ENCODE peak calls at places on chromosomes 1 and 21, in eight cellular contexts. One of them, this sample, is unnamed.

GRCh38 chr1:174157157-174157806 is 2.0 kb upstream of the RABGAP1L start:
- DNase-seq in effector memory CD4-positive, alpha-beta T cell: no peak
- DNase-seq in breast epithelium: no peak
- DNase-seq in SK-N-SH: no peak
- DNase-seq in Peyer's patch: no peak
- DNase-seq in HCT116: no peak
- DNase-seq in tibial artery: no peak
- DNase-seq in tibial nerve: no peak
- DNase-seq in this sample: no peak

GRCh38 chr1:97204468-97204867 is 482.9 kb downstream of the PTBP2 start:
- DNase-seq in effector memory CD4-positive, alpha-beta T cell: no peak
- DNase-seq in breast epithelium: no peak
- DNase-seq in SK-N-SH: no peak
- DNase-seq in Peyer's patch: no peak
- DNase-seq in HCT116: no peak
- DNase-seq in tibial artery: no peak
- DNase-seq in tibial nerve: no peak
- DNase-seq in this sample: no peak

GRCh38 chr1:83545450-83545849 is 453.5 kb downstream of the TTLL7 start:
- DNase-seq in effector memory CD4-positive, alpha-beta T cell: no peak
- DNase-seq in breast epithelium: no peak
- DNase-seq in SK-N-SH: no peak
- DNase-seq in Peyer's patch: no peak
- DNase-seq in HCT116: no peak
- DNase-seq in tibial artery: no peak
- DNase-seq in tibial nerve: no peak
- DNase-seq in this sample: no peak

GRCh38 chr1:32883338-32883737 is 3.0 kb upstream of the HPCA start:
- DNase-seq in effector memory CD4-positive, alpha-beta T cell: no peak
- DNase-seq in breast epithelium: no peak
- DNase-seq in SK-N-SH: no peak
- DNase-seq in Peyer's patch: no peak
- DNase-seq in HCT116: no peak
- DNase-seq in tibial artery: no peak
- DNase-seq in tibial nerve: no peak
- DNase-seq in this sample: no peak

GRCh38 chr21:26659181-26659580 is 86.1 kb upstream of the CYYR1 start:
- DNase-seq in effector memory CD4-positive, alpha-beta T cell: no peak
- DNase-seq in breast epithelium: no peak
- DNase-seq in SK-N-SH: no peak
- DNase-seq in Peyer's patch: no peak
- DNase-seq in HCT116: no peak
- DNase-seq in tibial artery: no peak
- DNase-seq in tibial nerve: no peak
- DNase-seq in this sample: no peak

GRCh38 chr1:200178340-200178739 is 150.8 kb downstream of the NR5A2 start:
- DNase-seq in effector memory CD4-positive, alpha-beta T cell: no peak
- DNase-seq in breast epithelium: no peak
- DNase-seq in SK-N-SH: no peak
- DNase-seq in Peyer's patch: no peak
- DNase-seq in HCT116: no peak
- DNase-seq in tibial artery: no peak
- DNase-seq in tibial nerve: no peak
- DNase-seq in this sample: no peak

GRCh38 chr21:29215709-29216108 is 83.0 kb upstream of the BACH1 start:
- DNase-seq in effector memory CD4-positive, alpha-beta T cell: no peak
- DNase-seq in breast epithelium: no peak
- DNase-seq in SK-N-SH: no peak
- DNase-seq in Peyer's patch: no peak
- DNase-seq in HCT116: no peak
- DNase-seq in tibial artery: no peak
- DNase-seq in tibial nerve: no peak
- DNase-seq in this sample: no peak

GRCh38 chr1:156232222-156232621 is 9.8 kb upstream of the BGLAP start:
- DNase-seq in effector memory CD4-positive, alpha-beta T cell: no peak
- DNase-seq in breast epithelium: no peak
- DNase-seq in SK-N-SH: no peak
- DNase-seq in Peyer's patch: no peak
- DNase-seq in HCT116: no peak
- DNase-seq in tibial artery: no peak
- DNase-seq in tibial nerve: no peak
- DNase-seq in this sample: no peak

GRCh38 chr1:33244143-33244808 is 12.0 kb upstream of the ZNF362 start:
- DNase-seq in effector memory CD4-positive, alpha-beta T cell: no peak
- DNase-seq in breast epithelium: peak; percentile 67
- DNase-seq in SK-N-SH: no peak
- DNase-seq in Peyer's patch: no peak
- DNase-seq in HCT116: no peak
- DNase-seq in tibial artery: no peak
- DNase-seq in tibial nerve: no peak
- DNase-seq in this sample: no peak

GRCh38 chr1:183002797-183003594 is 20.2 kb upstream of the LAMC1 start:
- DNase-seq in effector memory CD4-positive, alpha-beta T cell: no peak
- DNase-seq in breast epithelium: no peak
- DNase-seq in SK-N-SH: no peak
- DNase-seq in Peyer's patch: no peak
- DNase-seq in HCT116: no peak
- DNase-seq in tibial artery: no peak
- DNase-seq in tibial nerve: peak; percentile 31
- DNase-seq in this sample: no peak

GRCh38 chr1:113691184-113691583 is 68.1 kb downstream of the PHTF1 start:
- DNase-seq in effector memory CD4-positive, alpha-beta T cell: no peak
- DNase-seq in breast epithelium: no peak
- DNase-seq in SK-N-SH: no peak
- DNase-seq in Peyer's patch: no peak
- DNase-seq in HCT116: no peak
- DNase-seq in tibial artery: no peak
- DNase-seq in tibial nerve: no peak
- DNase-seq in this sample: no peak

GRCh38 chr1:233662503-233663105 is 48.7 kb downstream of the KCNK1 start:
- DNase-seq in effector memory CD4-positive, alpha-beta T cell: no peak
- DNase-seq in breast epithelium: no peak
- DNase-seq in SK-N-SH: no peak
- DNase-seq in Peyer's patch: no peak
- DNase-seq in HCT116: no peak
- DNase-seq in tibial artery: no peak
- DNase-seq in tibial nerve: no peak
- DNase-seq in this sample: no peak

GRCh38 chr1:63703661-63704060 is 70.2 kb upstream of the ROR1 start:
- DNase-seq in effector memory CD4-positive, alpha-beta T cell: no peak
- DNase-seq in breast epithelium: no peak
- DNase-seq in SK-N-SH: peak; percentile 47
- DNase-seq in Peyer's patch: no peak
- DNase-seq in HCT116: no peak
- DNase-seq in tibial artery: no peak
- DNase-seq in tibial nerve: no peak
- DNase-seq in this sample: no peak

DNA sequence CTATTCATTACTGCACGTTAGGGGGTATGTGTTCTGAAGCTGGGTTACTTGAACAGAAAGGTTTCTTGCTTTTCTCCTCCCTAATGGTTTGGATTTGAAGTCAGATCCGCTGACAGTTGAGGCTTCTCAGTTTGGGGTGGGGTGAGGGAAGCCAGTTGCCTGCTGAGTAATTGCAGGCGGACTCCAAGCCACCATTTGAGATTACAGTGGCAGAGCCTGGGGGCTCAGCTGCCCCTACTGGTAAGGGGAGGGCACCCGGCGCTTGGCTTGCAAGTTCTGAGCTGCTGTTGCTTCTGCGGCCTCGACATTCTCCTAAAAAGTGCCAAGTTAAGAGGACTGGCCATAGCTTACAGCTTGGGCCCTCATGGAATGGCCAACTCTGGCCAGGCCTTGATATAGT is 2.0 kb downstream of the GRHL3 start:
- DNase-seq in effector memory CD4-positive, alpha-beta T cell: no peak
- DNase-seq in breast epithelium: no peak
- DNase-seq in SK-N-SH: peak; percentile 62
- DNase-seq in Peyer's patch: no peak
- DNase-seq in HCT116: no peak
- DNase-seq in tibial artery: no peak
- DNase-seq in tibial nerve: no peak
- DNase-seq in this sample: no peak
- H3K4me3 ChIP-seq in effector memory CD4-positive, alpha-beta T cell: peak overlapping the region; percentile 49
- H3K4me3 ChIP-seq in breast epithelium: peak overlapping the region; percentile 81
- H3K4me3 ChIP-seq in SK-N-SH: no peak overlapping the region
- H3K4me3 ChIP-seq in Peyer's patch: no peak overlapping the region
- H3K4me3 ChIP-seq in HCT116: peak overlapping the region; percentile 63
- H3K4me3 ChIP-seq in tibial artery: peak overlapping the region; percentile 53
- H3K4me3 ChIP-seq in tibial nerve: no peak overlapping the region
- H3K4me3 ChIP-seq in this sample: no peak overlapping the region

DNA sequence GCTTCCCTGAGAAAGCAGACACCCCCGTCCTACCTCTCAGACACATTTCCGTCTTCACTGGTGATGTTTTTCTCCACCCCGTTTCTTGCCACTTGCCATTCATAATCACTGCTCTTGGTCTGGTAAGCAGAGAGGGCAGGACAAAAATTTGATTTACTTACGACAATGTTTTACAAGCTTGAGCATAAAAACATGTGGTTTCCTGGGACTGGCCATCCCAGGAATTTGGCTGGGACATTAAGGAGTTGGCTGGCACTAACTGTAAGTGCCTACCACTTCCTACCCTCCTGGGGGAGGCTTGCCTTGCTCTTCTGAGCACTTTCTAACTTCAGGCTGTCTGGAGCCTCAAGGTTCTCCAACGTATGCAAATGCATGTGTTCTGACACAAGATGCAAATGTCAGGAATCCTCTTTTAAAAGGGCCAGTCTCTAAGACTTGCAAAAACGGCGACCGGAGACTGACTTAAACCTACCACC is 24.2 kb downstream of the ZBTB18 start:
- DNase-seq in effector memory CD4-positive, alpha-beta T cell: no peak
- DNase-seq in breast epithelium: no peak
- DNase-seq in SK-N-SH: no peak
- DNase-seq in Peyer's patch: peak; percentile 51
- DNase-seq in HCT116: no peak
- DNase-seq in tibial artery: no peak
- DNase-seq in tibial nerve: no peak
- DNase-seq in this sample: no peak
- H3K27ac ChIP-seq in effector memory CD4-positive, alpha-beta T cell: peak overlapping the region; percentile 76
- H3K27ac ChIP-seq in breast epithelium: no peak overlapping the region
- H3K27ac ChIP-seq in SK-N-SH: no peak overlapping the region
- H3K27ac ChIP-seq in Peyer's patch: peak overlapping the region; percentile 2
- H3K27ac ChIP-seq in HCT116: no peak overlapping the region
- H3K27ac ChIP-seq in tibial artery: no peak overlapping the region
- H3K27ac ChIP-seq in tibial nerve: no peak overlapping the region
- H3K27ac ChIP-seq in this sample: no peak overlapping the region

GRCh38 chr1:160125761-160126160 is 10.2 kb downstream of the ATP1A2 start:
- DNase-seq in effector memory CD4-positive, alpha-beta T cell: no peak
- DNase-seq in breast epithelium: no peak
- DNase-seq in SK-N-SH: no peak
- DNase-seq in Peyer's patch: no peak
- DNase-seq in HCT116: no peak
- DNase-seq in tibial artery: no peak
- DNase-seq in tibial nerve: no peak
- DNase-seq in this sample: no peak
- H3K4me1 ChIP-seq in effector memory CD4-positive, alpha-beta T cell: no peaks in the 10 kb centered on the region
- H3K4me1 ChIP-seq in breast epithelium: no peaks in the 10 kb centered on the region
- H3K4me1 ChIP-seq in SK-N-SH: peaks cover 8% of the 10 kb centered on the region
- H3K4me1 ChIP-seq in Peyer's patch: no peaks in the 10 kb centered on the region
- H3K4me1 ChIP-seq in HCT116: peaks cover 15% of the 10 kb centered on the region
- H3K4me1 ChIP-seq in tibial artery: no peaks in the 10 kb centered on the region
- H3K4me1 ChIP-seq in tibial nerve: no peaks in the 10 kb centered on the region
- H3K4me1 ChIP-seq in this sample: no peaks in the 10 kb centered on the region

GRCh38 chr1:225655509-225656258 is 2.8 kb upstream of the ENAH start:
- DNase-seq in effector memory CD4-positive, alpha-beta T cell: no peak
- DNase-seq in breast epithelium: no peak
- DNase-seq in SK-N-SH: no peak
- DNase-seq in Peyer's patch: no peak
- DNase-seq in HCT116: peak; percentile 88
- DNase-seq in tibial artery: peak; percentile 62
- DNase-seq in tibial nerve: peak; percentile 57
- DNase-seq in this sample: no peak

GRCh38 chr1:225654688-225655508 is 2.0 kb upstream of the ENAH start:
- DNase-seq in effector memory CD4-positive, alpha-beta T cell: no peak
- DNase-seq in breast epithelium: no peak
- DNase-seq in SK-N-SH: no peak
- DNase-seq in Peyer's patch: no peak
- DNase-seq in HCT116: no peak
- DNase-seq in tibial artery: no peak
- DNase-seq in tibial nerve: no peak
- DNase-seq in this sample: no peak

GRCh38 chr1:225652726-225653462 is at the start of gene ENAH:
- DNase-seq in effector memory CD4-positive, alpha-beta T cell: no peak
- DNase-seq in breast epithelium: peak; percentile 78
- DNase-seq in SK-N-SH: peak; percentile 96
- DNase-seq in Peyer's patch: peak; percentile 45
- DNase-seq in HCT116: no peak
- DNase-seq in tibial artery: peak; percentile 75
- DNase-seq in tibial nerve: peak; percentile 66
- DNase-seq in this sample: no peak

GRCh38 chr1:225653463-225654276 is 747 bp upstream of the ENAH start:
- DNase-seq in effector memory CD4-positive, alpha-beta T cell: no peak
- DNase-seq in breast epithelium: peak; percentile 76
- DNase-seq in SK-N-SH: no peak
- DNase-seq in Peyer's patch: peak; percentile 43
- DNase-seq in HCT116: no peak
- DNase-seq in tibial artery: peak; percentile 84
- DNase-seq in tibial nerve: peak; percentile 54
- DNase-seq in this sample: no peak

DNA sequence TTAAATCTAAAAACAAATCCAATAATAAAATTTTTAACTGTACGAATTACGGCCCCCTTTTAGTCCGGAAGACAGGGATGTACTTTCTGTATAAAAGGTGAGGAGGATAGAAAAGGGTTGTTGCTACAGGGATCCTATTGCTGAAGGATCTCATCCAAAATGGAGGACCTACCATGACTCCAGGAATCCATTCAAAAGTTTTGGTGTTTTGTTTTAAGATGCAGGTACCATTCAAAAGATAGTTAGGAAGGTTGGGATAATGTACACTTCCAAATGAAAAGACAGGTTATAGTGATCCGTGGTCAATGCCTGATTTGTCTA is 1.3 kb upstream of the ENAH start:
- DNase-seq in effector memory CD4-positive, alpha-beta T cell: no peak
- DNase-seq in breast epithelium: no peak
- DNase-seq in SK-N-SH: no peak
- DNase-seq in Peyer's patch: no peak
- DNase-seq in HCT116: no peak
- DNase-seq in tibial artery: no peak
- DNase-seq in tibial nerve: no peak
- DNase-seq in this sample: no peak
- H3K4me3 ChIP-seq in effector memory CD4-positive, alpha-beta T cell: peak overlapping the region; percentile 71
- H3K4me3 ChIP-seq in breast epithelium: peak overlapping the region; percentile 95
- H3K4me3 ChIP-seq in SK-N-SH: peak overlapping the region; percentile 71
- H3K4me3 ChIP-seq in Peyer's patch: no peak overlapping the region
- H3K4me3 ChIP-seq in HCT116: no peak overlapping the region
- H3K4me3 ChIP-seq in tibial artery: peak overlapping the region; percentile 99
- H3K4me3 ChIP-seq in tibial nerve: peak overlapping the region; percentile 71
- H3K4me3 ChIP-seq in this sample: peak overlapping the region; percentile 86

GRCh38 chr1:68149110-68149798 is 83.1 kb downstream of the WLS start:
- DNase-seq in effector memory CD4-positive, alpha-beta T cell: no peak
- DNase-seq in breast epithelium: no peak
- DNase-seq in SK-N-SH: no peak
- DNase-seq in Peyer's patch: no peak
- DNase-seq in HCT116: no peak
- DNase-seq in tibial artery: no peak
- DNase-seq in tibial nerve: no peak
- DNase-seq in this sample: no peak
- H3K27ac ChIP-seq in effector memory CD4-positive, alpha-beta T cell: no peak overlapping the region
- H3K27ac ChIP-seq in breast epithelium: no peak overlapping the region
- H3K27ac ChIP-seq in SK-N-SH: no peak overlapping the region
- H3K27ac ChIP-seq in Peyer's patch: no peak overlapping the region
- H3K27ac ChIP-seq in HCT116: no peak overlapping the region
- H3K27ac ChIP-seq in tibial artery: no peak overlapping the region
- H3K27ac ChIP-seq in tibial nerve: no peak overlapping the region
- H3K27ac ChIP-seq in this sample: no peak overlapping the region